ENCODE peak calls at places on chromosomes 16 and 17, in six cellular contexts. L is SK-N-SH, Q is GM12891, O is K562, A is stomach, B is endothelial cell of umbilical vein. Z is an unnamed sample.

GRCh38 chr16:28307936-28308335 is 15.6 kb downstream of the SBK1 start:
- DNase-seq in L (no peak), Q (no peak), O (no peak), A (no peak), B (no peak), Z (no peak)

GRCh38 chr16:88530858-88531203 is 39.4 kb upstream of the ZC3H18 start:
- DNase-seq in L (no peak), Q (no peak), O (peak; percentile 66), A (no peak), B (no peak), Z (no peak)

GRCh38 chr17:48751172-48751571 is 22.6 kb upstream of the HOXB13 start:
- DNase-seq in L (no peak), Q (no peak), O (no peak), A (no peak), B (no peak), Z (no peak)

GRCh38 chr16:11972128-11972527 is 4.4 kb upstream of the SNX29 start:
- DNase-seq in L (no peak), Q (no peak), O (no peak), A (no peak), B (no peak), Z (no peak)

GRCh38 chr17:78806451-78806850 is 24.4 kb upstream of the CYTH1 start:
- DNase-seq in L (no peak), Q (peak; percentile 50), O (peak; percentile 33), A (no peak), B (no peak), Z (no peak)

GRCh38 chr17:45019177-45019711 is 32.2 kb downstream of the DCAKD start:
- DNase-seq in L (peak; percentile 91), Q (peak; percentile 56), O (peak; percentile 88), A (peak; percentile 61), B (peak; percentile 26), Z (no peak)

GRCh38 chr17:59149841-59150511 is 5.0 kb downstream of the SKA2 start:
- DNase-seq in L (no peak), Q (no peak), O (no peak), A (no peak), B (no peak), Z (no peak)

GRCh38 chr17:40707720-40708119 is 4.2 kb upstream of the KRT24 start:
- DNase-seq in L (no peak), Q (no peak), O (no peak), A (no peak), B (peak; percentile 85), Z (no peak)

GRCh38 chr17:72004011-72004427 is 116.8 kb upstream of the SOX9 start:
- DNase-seq in L (no peak), Q (no peak), O (no peak), A (no peak), B (no peak), Z (no peak)

GRCh38 chr16:67207857-67208524 is 9.1 kb downstream of the ELMO3 start:
- DNase-seq in L (peak; percentile 34), Q (no peak), O (peak; percentile 45), A (no peak), B (no peak), Z (no peak)
- TF ChIP-seq POLR2AphosphoS5 in L (no peak), Q (no peak), O (no peak), A (no peak), B (no peak), Z (no peak)

DNA sequence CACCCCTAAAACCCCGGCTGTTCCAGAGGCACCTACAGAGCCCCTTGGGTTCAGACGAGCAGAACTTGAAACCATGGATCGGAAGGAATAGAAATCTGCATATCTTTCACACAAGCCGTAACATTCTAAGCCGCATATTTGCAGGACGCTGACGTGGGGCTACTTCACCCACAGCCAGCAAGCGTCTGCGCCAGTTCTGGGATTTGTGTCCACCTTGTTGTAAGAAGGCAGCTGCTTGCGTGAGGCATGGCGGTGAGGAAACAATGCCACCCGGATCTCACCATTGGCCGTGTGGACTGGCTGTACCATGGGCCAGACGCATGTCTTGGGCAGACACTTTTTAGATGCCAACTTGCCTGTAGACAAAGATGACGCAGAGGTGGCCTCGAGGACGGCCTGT is 34.5 kb downstream of the TNFRSF13B start:
- DNase-seq in L (no peak), Q (no peak), O (no peak), A (peak; percentile 23), B (no peak), Z (no peak)
- TF ChIP-seq POLR2AphosphoS5 in L (no peak), Q (no peak), O (no peak), A (no peak), B (no peak), Z (no peak)

GRCh38 chr16:70706948-70707465 is 21.2 kb upstream of the MTSS2 start:
- DNase-seq in L (no peak), Q (no peak), O (no peak), A (no peak), B (peak; percentile 76), Z (peak; percentile 64)
- TF ChIP-seq POLR2AphosphoS5 in L (no peak), Q (no peak), O (no peak), A (peak; percentile 24), B (no peak), Z (peak; percentile 77)

DNA sequence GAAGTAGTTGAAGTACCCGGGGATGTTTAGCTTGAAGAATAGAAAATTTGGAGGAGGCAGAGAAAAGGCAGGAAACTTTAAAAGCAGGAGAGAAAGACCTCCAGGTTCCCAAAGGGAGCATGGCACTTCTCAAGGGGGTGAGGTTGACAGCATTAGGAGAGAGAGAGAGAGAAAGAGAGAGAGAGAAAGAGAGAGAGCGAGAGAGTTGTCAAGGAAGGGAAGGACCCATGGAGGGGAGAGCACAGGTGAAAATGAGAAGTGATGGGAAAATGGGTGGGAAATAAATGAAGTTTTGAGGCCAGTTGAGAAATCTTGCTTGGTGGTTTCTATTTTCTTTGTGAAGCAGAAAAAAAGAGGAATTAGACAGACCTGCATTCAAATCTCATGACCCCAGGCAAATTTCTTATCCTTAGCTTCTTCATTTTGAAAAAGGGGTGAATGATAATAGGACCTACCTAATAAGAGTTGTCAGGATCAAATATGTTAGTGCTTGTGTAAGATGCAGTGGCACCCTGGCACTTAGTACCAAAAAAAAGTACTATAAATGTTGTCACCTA is 24.0 kb downstream of the PRKCB start:
- DNase-seq in L (no peak), Q (no peak), O (no peak), A (no peak), B (no peak), Z (no peak)
- TF ChIP-seq POLR2AphosphoS5 in L (no peak), Q (no peak), O (no peak), A (no peak), B (no peak), Z (no peak)

DNA sequence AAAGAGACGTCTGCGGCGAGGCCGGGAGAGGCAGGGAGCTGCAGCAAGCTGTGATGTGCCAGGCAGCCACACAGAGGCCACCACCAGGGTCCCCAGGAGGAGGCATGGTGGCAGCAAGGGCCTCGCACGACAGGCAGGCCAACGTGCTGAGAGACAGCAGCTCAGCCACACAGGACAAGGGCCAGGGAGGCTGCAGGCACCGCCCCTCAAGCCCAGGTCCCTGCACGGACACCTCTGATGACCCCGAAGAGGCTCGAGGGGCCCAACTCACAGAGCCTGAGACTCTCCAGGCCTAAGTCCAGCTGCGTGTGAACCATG is 5.7 kb downstream of the HAGH start:
- DNase-seq in L (no peak), Q (no peak), O (no peak), A (no peak), B (no peak), Z (no peak)
- TF ChIP-seq POLR2AphosphoS5 in L (no peak), Q (no peak), O (no peak), A (no peak), B (no peak), Z (no peak)

DNA sequence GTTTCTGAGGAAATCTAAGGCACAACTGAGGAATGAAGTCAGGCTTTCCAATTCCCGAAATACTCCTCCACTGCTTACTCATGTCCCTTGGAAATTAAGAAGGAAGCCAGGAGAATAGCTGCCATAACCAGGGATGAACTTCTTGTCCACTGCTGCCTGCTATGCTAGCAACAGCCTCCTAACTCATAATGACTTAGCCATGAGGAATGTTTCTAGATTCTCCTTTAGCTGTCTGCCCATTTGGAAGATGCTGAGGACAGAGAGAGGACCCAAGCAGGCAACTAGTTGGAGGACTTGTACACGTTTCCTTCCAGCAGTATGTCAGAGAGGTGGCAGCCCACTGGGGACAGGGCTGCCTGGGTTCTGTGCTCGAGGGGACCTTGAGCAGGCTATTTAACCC is 939 bp upstream of the CCL2 start:
- DNase-seq in L (no peak), Q (no peak), O (no peak), A (no peak), B (peak; percentile 70), Z (no peak)
- TF ChIP-seq POLR2AphosphoS5 in L (no peak), Q (no peak), O (no peak), A (peak; percentile 83), B (no peak), Z (peak; percentile 16)

GRCh38 chr17:81097134-81097942 is 62.4 kb downstream of the BAIAP2 start:
- DNase-seq in L (peak; percentile 87), Q (no peak), O (peak; percentile 88), A (peak; percentile 74), B (peak; percentile 79), Z (peak; percentile 73)
- TF ChIP-seq POLR2AphosphoS5 in L (no peak), Q (no peak), O (no peak), A (peak; percentile 68), B (no peak), Z (no peak)

GRCh38 chr16:4134434-4134833 is 18.2 kb upstream of the ADCY9 start:
- DNase-seq in L (no peak), Q (no peak), O (no peak), A (no peak), B (no peak), Z (no peak)

GRCh38 chr16:4135537-4135936 is 19.3 kb upstream of the ADCY9 start:
- DNase-seq in L (no peak), Q (no peak), O (no peak), A (no peak), B (no peak), Z (no peak)

GRCh38 chr16:4133897-4134372 is 17.7 kb upstream of the ADCY9 start:
- DNase-seq in L (no peak), Q (no peak), O (no peak), A (no peak), B (no peak), Z (no peak)

GRCh38 chr16:4137438-4137837 is 21.2 kb upstream of the ADCY9 start:
- DNase-seq in L (no peak), Q (no peak), O (no peak), A (no peak), B (no peak), Z (no peak)

GRCh38 chr16:4136229-4136813 is 20.1 kb upstream of the ADCY9 start:
- DNase-seq in L (no peak), Q (no peak), O (no peak), A (peak; percentile 82), B (no peak), Z (peak; percentile 65)
- TF ChIP-seq POLR2AphosphoS5 in L (no peak), Q (no peak), O (no peak), A (no peak), B (no peak), Z (peak; percentile 55)

GRCh38 chr17:61250335-61250890 is 149.2 kb upstream of the TBX2 start:
- DNase-seq in L (no peak), Q (no peak), O (no peak), A (no peak), B (no peak), Z (no peak)

GRCh38 chr17:61249649-61250301 is 149.9 kb upstream of the TBX2 start:
- DNase-seq in L (no peak), Q (no peak), O (no peak), A (no peak), B (no peak), Z (no peak)

GRCh38 chr17:61253937-61254677 is 145.5 kb upstream of the TBX2 start:
- DNase-seq in L (no peak), Q (no peak), O (no peak), A (no peak), B (no peak), Z (no peak)

GRCh38 chr17:61253293-61253801 is 146.3 kb upstream of the TBX2 start:
- DNase-seq in L (no peak), Q (no peak), O (no peak), A (no peak), B (no peak), Z (no peak)

GRCh38 chr17:61251939-61252865 is 147.4 kb upstream of the TBX2 start:
- DNase-seq in L (peak; percentile 42), Q (no peak), O (no peak), A (peak; percentile 76), B (peak; percentile 88), Z (peak; percentile 60)
- TF ChIP-seq POLR2AphosphoS5 in L (peak; percentile 86), Q (no peak), O (no peak), A (peak; percentile 69), B (peak; percentile 34), Z (peak; percentile 65)

Z was measured in prostate gland.